ENCODE peak calls at places on chromosomes 5 and 9, in seven cellular contexts. G is AG04449, H is GM19239, I is dorsolateral prefrontal cortex, C is Right ventricle myocardium superior, E is ELF-1, W is body of pancreas. V is an unnamed sample.

GRCh38 chr5:112555691-112556090 is 136.6 kb upstream of the EPB41L4A start:
- DNase-seq in G (no peak), I (no peak), C (no peak), W (no peak), H (no peak), E (no peak), V (no peak)

GRCh38 chr9:6758418-6759113 is 793 bp downstream of the KDM4C start:
- DNase-seq in H (no peak), E (peak), W (peak), I (peak), G (no peak), C (peak), V (peak)

GRCh38 chr5:139669681-139670368 is 21.7 kb downstream of the CXXC5 start:
- DNase-seq in C (peak), E (no peak), H (peak), W (peak), I (peak), G (no peak), V (no peak)

GRCh38 chr9:71072587-71072986 is 48.8 kb downstream of the TRPM3 start:
- DNase-seq in H (no peak), G (no peak), E (no peak), C (no peak), I (no peak), W (no peak), V (no peak)

GRCh38 chr9:21754741-21755140 is 47.7 kb upstream of the MTAP start:
- DNase-seq in E (no peak), W (no peak), C (no peak), H (no peak), I (no peak), G (no peak), V (no peak)

GRCh38 chr5:40485021-40485998 is 194.4 kb upstream of the PTGER4 start:
- DNase-seq in E (no peak), W (peak), I (no peak), H (no peak), C (no peak), G (no peak), V (no peak)

GRCh38 chr5:173050791-173051190 is 5.4 kb upstream of the CREBRF start:
- DNase-seq in I (no peak), G (no peak), H (no peak), W (no peak), C (no peak), E (no peak), V (no peak)

GRCh38 chr5:150139334-150139733 is 16.3 kb downstream of the PDGFRB start:
- DNase-seq in E (peak), I (no peak), C (no peak), G (no peak), H (no peak), W (no peak), V (peak)

GRCh38 chr5:167713186-167713585 is 578.3 kb upstream of the WWC1 start:
- DNase-seq in H (no peak), E (no peak), G (no peak), W (no peak), C (no peak), I (no peak), V (no peak)

GRCh38 chr5:40570408-40571129 is 109.1 kb upstream of the PTGER4 start:
- DNase-seq in C (no peak), G (no peak), E (no peak), H (no peak), W (no peak), I (no peak), V (no peak)

GRCh38 chr5:140549237-140550144 is 2.0 kb downstream of the EIF4EBP3 start:
- DNase-seq in W (peak), E (peak), I (no peak), C (peak), G (no peak), H (no peak), V (no peak)

GRCh38 chr5:143148461-143149170 is 254.9 kb downstream of the NR3C1 start:
- DNase-seq in G (no peak), H (no peak), E (no peak), I (no peak), W (no peak), C (no peak), V (no peak)

GRCh38 chr5:127875235-127876021 is 172.2 kb downstream of the CCDC192 start:
- DNase-seq in G (no peak), E (peak), C (peak), H (peak), W (peak), I (peak), V (peak)

GRCh38 chr5:88825782-88826110 is 57.2 kb downstream of the MEF2C start:
- DNase-seq in E (no peak), G (no peak), W (no peak), H (no peak), C (no peak), I (no peak), V (peak)

GRCh38 chr5:50702615-50703325 is 36.3 kb downstream of the PARP8 start:
- DNase-seq in I (no peak), G (no peak), H (no peak), W (no peak), C (no peak), E (no peak), V (no peak)

GRCh38 chr5:66596791-66597757 is 881 bp downstream of the MAST4 start:
- DNase-seq in H (no peak), G (no peak), C (peak), E (peak), I (peak), W (peak), V (peak)

GRCh38 chr5:14848385-14848784 is 23.2 kb downstream of the ANKH start:
- DNase-seq in H (no peak), G (no peak), C (no peak), W (no peak), E (no peak), I (no peak), V (no peak)